ENCODE peak calls at places on chromosome 13, in ten cellular contexts. One of them, this sample, is unnamed.

GRCh38 chr13:98143601-98144500 is 957 bp downstream of the FARP1 start:
- DNase-seq in ovary: peak; percentile 39
- DNase-seq in tibial artery: peak; percentile 66
- DNase-seq in brain microvascular endothelial cell: no peak
- DNase-seq in kidney epithelial cell: no peak
- DNase-seq in uterus: peak; percentile 40
- DNase-seq in transverse colon: peak; percentile 23
- DNase-seq in heart right ventricle: peak; percentile 45
- DNase-seq in AG09309: peak; percentile 21
- DNase-seq in fibroblast of the aortic adventitia: peak; percentile 42
- DNase-seq in this sample: no peak

GRCh38 chr13:32824061-32824460 is 192.2 kb upstream of the KL start:
- DNase-seq in transverse colon: no peak
- DNase-seq in fibroblast of the aortic adventitia: no peak
- DNase-seq in uterus: no peak
- DNase-seq in ovary: no peak
- DNase-seq in tibial artery: no peak
- DNase-seq in heart right ventricle: no peak
- DNase-seq in brain microvascular endothelial cell: no peak
- DNase-seq in kidney epithelial cell: no peak
- DNase-seq in AG09309: no peak
- DNase-seq in this sample: no peak

GRCh38 chr13:61466280-61466679 is 50.6 kb upstream of the PCDH20 start:
- DNase-seq in brain microvascular endothelial cell: no peak
- DNase-seq in kidney epithelial cell: no peak
- DNase-seq in heart right ventricle: no peak
- DNase-seq in fibroblast of the aortic adventitia: no peak
- DNase-seq in uterus: no peak
- DNase-seq in tibial artery: no peak
- DNase-seq in transverse colon: no peak
- DNase-seq in ovary: no peak
- DNase-seq in AG09309: no peak
- DNase-seq in this sample: no peak

GRCh38 chr13:23952796-23953195 is 55.5 kb upstream of the C1QTNF9B start:
- DNase-seq in ovary: no peak
- DNase-seq in tibial artery: no peak
- DNase-seq in transverse colon: no peak
- DNase-seq in fibroblast of the aortic adventitia: no peak
- DNase-seq in brain microvascular endothelial cell: no peak
- DNase-seq in heart right ventricle: no peak
- DNase-seq in AG09309: no peak
- DNase-seq in kidney epithelial cell: no peak
- DNase-seq in uterus: no peak
- DNase-seq in this sample: no peak

GRCh38 chr13:47033216-47033615 is 136.4 kb upstream of the HTR2A start:
- DNase-seq in AG09309: peak; percentile 11
- DNase-seq in fibroblast of the aortic adventitia: peak; percentile 67
- DNase-seq in transverse colon: no peak
- DNase-seq in tibial artery: no peak
- DNase-seq in uterus: no peak
- DNase-seq in ovary: no peak
- DNase-seq in heart right ventricle: no peak
- DNase-seq in kidney epithelial cell: peak; percentile 39
- DNase-seq in brain microvascular endothelial cell: peak; percentile 50
- DNase-seq in this sample: no peak

GRCh38 chr13:25806304-25806974 is 245.4 kb downstream of the SHISA2 start:
- DNase-seq in heart right ventricle: no peak
- DNase-seq in brain microvascular endothelial cell: peak; percentile 9
- DNase-seq in tibial artery: no peak
- DNase-seq in fibroblast of the aortic adventitia: no peak
- DNase-seq in kidney epithelial cell: no peak
- DNase-seq in transverse colon: no peak
- DNase-seq in ovary: no peak
- DNase-seq in AG09309: no peak
- DNase-seq in uterus: no peak
- DNase-seq in this sample: no peak

GRCh38 chr13:45119469-45119989 is 781 bp upstream of the GTF2F2 start:
- DNase-seq in heart right ventricle: no peak
- DNase-seq in AG09309: no peak
- DNase-seq in tibial artery: no peak
- DNase-seq in ovary: peak; percentile 23
- DNase-seq in uterus: no peak
- DNase-seq in brain microvascular endothelial cell: peak; percentile 48
- DNase-seq in kidney epithelial cell: no peak
- DNase-seq in fibroblast of the aortic adventitia: peak; percentile 67
- DNase-seq in transverse colon: peak; percentile 18
- DNase-seq in this sample: no peak

GRCh38 chr13:38325426-38325825 is 24.2 kb upstream of the UFM1 start:
- DNase-seq in AG09309: no peak
- DNase-seq in ovary: no peak
- DNase-seq in heart right ventricle: no peak
- DNase-seq in fibroblast of the aortic adventitia: no peak
- DNase-seq in brain microvascular endothelial cell: no peak
- DNase-seq in kidney epithelial cell: no peak
- DNase-seq in uterus: no peak
- DNase-seq in tibial artery: no peak
- DNase-seq in transverse colon: no peak
- DNase-seq in this sample: no peak

GRCh38 chr13:110216403-110217041 is 90.4 kb downstream of the COL4A1 start:
- DNase-seq in heart right ventricle: no peak
- DNase-seq in kidney epithelial cell: peak; percentile 47
- DNase-seq in transverse colon: no peak
- DNase-seq in tibial artery: peak; percentile 84
- DNase-seq in fibroblast of the aortic adventitia: peak; percentile 81
- DNase-seq in AG09309: peak; percentile 39
- DNase-seq in brain microvascular endothelial cell: peak; percentile 92
- DNase-seq in ovary: no peak
- DNase-seq in uterus: peak; percentile 48
- DNase-seq in this sample: no peak

GRCh38 chr13:36712785-36713184 is 39.0 kb downstream of the SERTM1 start:
- DNase-seq in fibroblast of the aortic adventitia: peak; percentile 92
- DNase-seq in AG09309: peak; percentile 24
- DNase-seq in transverse colon: no peak
- DNase-seq in heart right ventricle: no peak
- DNase-seq in brain microvascular endothelial cell: peak; percentile 15
- DNase-seq in tibial artery: no peak
- DNase-seq in ovary: no peak
- DNase-seq in kidney epithelial cell: peak; percentile 74
- DNase-seq in uterus: peak; percentile 75
- DNase-seq in this sample: no peak

GRCh38 chr13:42970824-42971669 is 21.0 kb downstream of the EPSTI1 start:
- DNase-seq in fibroblast of the aortic adventitia: peak; percentile 51
- DNase-seq in heart right ventricle: no peak
- DNase-seq in brain microvascular endothelial cell: peak; percentile 64
- DNase-seq in kidney epithelial cell: no peak
- DNase-seq in tibial artery: no peak
- DNase-seq in AG09309: no peak
- DNase-seq in transverse colon: peak; percentile 50
- DNase-seq in uterus: no peak
- DNase-seq in ovary: no peak
- DNase-seq in this sample: no peak

GRCh38 chr13:25690582-25690981 is 318.8 kb downstream of the ATP8A2 start:
- DNase-seq in transverse colon: no peak
- DNase-seq in tibial artery: no peak
- DNase-seq in kidney epithelial cell: no peak
- DNase-seq in brain microvascular endothelial cell: no peak
- DNase-seq in uterus: no peak
- DNase-seq in heart right ventricle: no peak
- DNase-seq in fibroblast of the aortic adventitia: no peak
- DNase-seq in ovary: no peak
- DNase-seq in AG09309: no peak
- DNase-seq in this sample: no peak

GRCh38 chr13:85729296-85729695 is 69.9 kb downstream of the SLITRK6 start:
- DNase-seq in heart right ventricle: no peak
- DNase-seq in brain microvascular endothelial cell: no peak
- DNase-seq in AG09309: no peak
- DNase-seq in tibial artery: no peak
- DNase-seq in uterus: no peak
- DNase-seq in ovary: no peak
- DNase-seq in fibroblast of the aortic adventitia: peak; percentile 3
- DNase-seq in kidney epithelial cell: peak; percentile 5
- DNase-seq in transverse colon: no peak
- DNase-seq in this sample: no peak

GRCh38 chr13:111280666-111281577 is 39.5 kb upstream of the TEX29 start:
- DNase-seq in kidney epithelial cell: no peak
- DNase-seq in brain microvascular endothelial cell: peak; percentile 80
- DNase-seq in fibroblast of the aortic adventitia: peak; percentile 55
- DNase-seq in tibial artery: no peak
- DNase-seq in AG09309: peak; percentile 4
- DNase-seq in heart right ventricle: no peak
- DNase-seq in uterus: no peak
- DNase-seq in ovary: no peak
- DNase-seq in transverse colon: no peak
- DNase-seq in this sample: no peak
- H3K4me3 ChIP-seq in kidney epithelial cell: no peak overlapping the region
- H3K4me3 ChIP-seq in brain microvascular endothelial cell: no peak overlapping the region
- H3K4me3 ChIP-seq in fibroblast of the aortic adventitia: no peak overlapping the region
- H3K4me3 ChIP-seq in tibial artery: no peak overlapping the region
- H3K4me3 ChIP-seq in AG09309: no peak overlapping the region
- H3K4me3 ChIP-seq in heart right ventricle: no peak overlapping the region
- H3K4me3 ChIP-seq in uterus: no peak overlapping the region
- H3K4me3 ChIP-seq in ovary: no peak overlapping the region
- H3K4me3 ChIP-seq in transverse colon: no peak overlapping the region
- H3K4me3 ChIP-seq in this sample: no peak overlapping the region

GRCh38 chr13:64684685-64685431 is 2545.3 kb downstream of the PCDH9 start:
- DNase-seq in kidney epithelial cell: no peak
- DNase-seq in uterus: no peak
- DNase-seq in transverse colon: no peak
- DNase-seq in tibial artery: no peak
- DNase-seq in fibroblast of the aortic adventitia: peak; percentile 78
- DNase-seq in AG09309: no peak
- DNase-seq in brain microvascular endothelial cell: peak; percentile 25
- DNase-seq in ovary: no peak
- DNase-seq in heart right ventricle: no peak
- DNase-seq in this sample: no peak

GRCh38 chr13:64675256-64675892 is 2554.8 kb downstream of the PCDH9 start:
- DNase-seq in tibial artery: no peak
- DNase-seq in heart right ventricle: no peak
- DNase-seq in ovary: no peak
- DNase-seq in AG09309: no peak
- DNase-seq in brain microvascular endothelial cell: peak; percentile 71
- DNase-seq in kidney epithelial cell: no peak
- DNase-seq in fibroblast of the aortic adventitia: peak; percentile 57
- DNase-seq in transverse colon: no peak
- DNase-seq in uterus: no peak
- DNase-seq in this sample: peak; percentile 38

GRCh38 chr13:64684108-64684507 is 2546.0 kb downstream of the PCDH9 start:
- DNase-seq in AG09309: no peak
- DNase-seq in ovary: no peak
- DNase-seq in transverse colon: no peak
- DNase-seq in kidney epithelial cell: no peak
- DNase-seq in tibial artery: no peak
- DNase-seq in heart right ventricle: no peak
- DNase-seq in fibroblast of the aortic adventitia: no peak
- DNase-seq in brain microvascular endothelial cell: no peak
- DNase-seq in uterus: no peak
- DNase-seq in this sample: no peak

DNA sequence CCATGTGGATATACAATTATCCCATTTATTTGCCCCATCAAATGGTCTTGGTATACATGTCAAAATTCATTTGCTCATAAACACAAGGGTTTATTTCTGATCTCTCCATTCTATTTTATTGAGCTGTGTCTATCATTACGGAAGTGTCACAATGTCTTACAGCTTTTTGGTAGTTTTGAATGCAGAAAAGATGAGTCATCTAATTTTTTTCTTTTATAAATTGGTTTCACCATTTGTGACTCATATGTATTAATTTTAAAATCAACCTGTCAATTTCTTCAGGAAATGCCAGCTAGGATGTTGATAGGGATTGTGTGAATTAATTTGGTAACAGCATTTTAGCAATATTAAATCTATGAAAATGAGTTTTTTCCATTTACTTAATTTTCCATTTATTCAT is 2549.4 kb downstream of the PCDH9 start:
- DNase-seq in AG09309: no peak
- DNase-seq in uterus: no peak
- DNase-seq in kidney epithelial cell: no peak
- DNase-seq in heart right ventricle: no peak
- DNase-seq in transverse colon: no peak
- DNase-seq in tibial artery: no peak
- DNase-seq in ovary: no peak
- DNase-seq in fibroblast of the aortic adventitia: no peak
- DNase-seq in brain microvascular endothelial cell: no peak
- DNase-seq in this sample: no peak
- H3K4me3 ChIP-seq in AG09309: no peak overlapping the region
- H3K4me3 ChIP-seq in uterus: no peak overlapping the region
- H3K4me3 ChIP-seq in kidney epithelial cell: no peak overlapping the region
- H3K4me3 ChIP-seq in heart right ventricle: no peak overlapping the region
- H3K4me3 ChIP-seq in transverse colon: no peak overlapping the region
- H3K4me3 ChIP-seq in tibial artery: no peak overlapping the region
- H3K4me3 ChIP-seq in ovary: no peak overlapping the region
- H3K4me3 ChIP-seq in fibroblast of the aortic adventitia: no peak overlapping the region
- H3K4me3 ChIP-seq in brain microvascular endothelial cell: no peak overlapping the region
- H3K4me3 ChIP-seq in this sample: no peak overlapping the region

GRCh38 chr13:72101768-72102400 is 234.9 kb upstream of the DACH1 start:
- DNase-seq in fibroblast of the aortic adventitia: no peak
- DNase-seq in AG09309: no peak
- DNase-seq in uterus: no peak
- DNase-seq in heart right ventricle: no peak
- DNase-seq in brain microvascular endothelial cell: no peak
- DNase-seq in ovary: no peak
- DNase-seq in tibial artery: no peak
- DNase-seq in transverse colon: no peak
- DNase-seq in kidney epithelial cell: no peak
- DNase-seq in this sample: no peak
- H3K4me3 ChIP-seq in fibroblast of the aortic adventitia: no peak overlapping the region
- H3K4me3 ChIP-seq in AG09309: no peak overlapping the region
- H3K4me3 ChIP-seq in uterus: no peak overlapping the region
- H3K4me3 ChIP-seq in heart right ventricle: no peak overlapping the region
- H3K4me3 ChIP-seq in brain microvascular endothelial cell: no peak overlapping the region
- H3K4me3 ChIP-seq in ovary: no peak overlapping the region
- H3K4me3 ChIP-seq in tibial artery: no peak overlapping the region
- H3K4me3 ChIP-seq in transverse colon: no peak overlapping the region
- H3K4me3 ChIP-seq in kidney epithelial cell: no peak overlapping the region
- H3K4me3 ChIP-seq in this sample: no peak overlapping the region

DNA sequence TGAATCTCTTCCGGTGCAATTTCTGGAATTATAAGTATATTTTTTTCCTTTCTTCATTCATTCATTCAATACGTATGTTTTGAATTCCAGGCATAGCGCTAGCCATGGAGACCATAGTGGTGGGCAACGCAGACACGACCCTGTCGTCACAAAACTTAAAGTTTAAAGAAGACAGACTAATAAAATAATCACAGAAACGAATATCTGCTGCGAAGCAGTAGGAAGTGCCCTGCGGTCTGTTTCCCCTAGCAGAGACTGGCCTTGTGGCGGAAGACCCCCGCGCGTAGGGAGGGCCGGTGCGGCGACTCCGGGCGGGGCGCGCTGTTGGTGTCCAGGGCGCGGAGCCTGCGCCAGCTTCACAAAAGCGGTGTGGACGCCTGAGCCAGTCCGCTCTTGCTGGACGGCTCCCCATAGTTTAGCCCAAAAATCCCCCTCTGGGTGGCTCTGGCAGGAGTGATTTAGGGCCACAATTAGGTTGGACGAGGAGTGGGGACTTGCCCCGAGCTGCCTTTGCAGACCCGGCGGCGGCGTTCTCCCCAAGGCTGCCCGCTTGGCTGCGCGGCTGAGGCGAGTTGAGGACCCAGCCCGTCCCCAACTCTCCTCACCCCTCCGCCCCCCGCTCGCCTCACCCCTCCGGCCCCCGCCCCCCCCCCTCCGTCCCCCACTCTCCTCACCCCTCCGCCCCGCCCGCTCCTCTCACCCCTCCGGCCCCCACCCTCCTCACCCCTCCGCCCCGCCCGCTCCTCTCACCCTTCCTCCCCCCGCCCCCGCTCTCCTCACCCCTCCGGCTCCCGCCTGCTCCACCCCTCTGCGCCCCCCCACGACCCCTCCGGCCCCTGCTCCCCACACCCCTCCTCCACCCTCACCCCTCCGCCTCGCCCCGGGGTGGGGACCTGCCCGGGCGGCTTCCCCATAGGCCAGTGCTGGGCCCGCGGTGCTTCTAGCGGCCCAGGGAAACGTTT is 14.2 kb upstream of the LATS2 start:
- DNase-seq in AG09309: no peak
- DNase-seq in ovary: peak; percentile 73
- DNase-seq in heart right ventricle: peak; percentile 48
- DNase-seq in kidney epithelial cell: no peak
- DNase-seq in brain microvascular endothelial cell: no peak
- DNase-seq in uterus: no peak
- DNase-seq in tibial artery: peak; percentile 69
- DNase-seq in fibroblast of the aortic adventitia: no peak
- DNase-seq in transverse colon: no peak
- DNase-seq in this sample: no peak
- H3K4me3 ChIP-seq in AG09309: peak overlapping the region; percentile 54
- H3K4me3 ChIP-seq in ovary: peak overlapping the region; percentile 42
- H3K4me3 ChIP-seq in heart right ventricle: peak overlapping the region; percentile 61
- H3K4me3 ChIP-seq in kidney epithelial cell: peak overlapping the region; percentile 47
- H3K4me3 ChIP-seq in brain microvascular endothelial cell: peak overlapping the region; percentile 57
- H3K4me3 ChIP-seq in uterus: peak overlapping the region; percentile 37
- H3K4me3 ChIP-seq in tibial artery: peak overlapping the region; percentile 54
- H3K4me3 ChIP-seq in fibroblast of the aortic adventitia: peak overlapping the region; percentile 40
- H3K4me3 ChIP-seq in transverse colon: peak overlapping the region; percentile 41
- H3K4me3 ChIP-seq in this sample: peak overlapping the region; percentile 12